ENCODE peak calls at places on chromosomes 1 and 21, in nine cellular contexts. I is GM20000, F is AG04450, B is lower lobe of right lung, C is endodermal cell, V is nephron progenitor cell, J is stomach, D is AG10803, P is left ventricle myocardium inferior. Q is an unnamed sample.

GRCh38 chr1:3066250-3066711 is 2.7 kb upstream of the PRDM16 start:
- DNase-seq in P (peak), B (peak), C (peak), J (peak), V (peak), F (no peak), I (no peak), D (peak), Q (peak)

GRCh38 chr1:9822897-9823692 is 670 bp downstream of the CLSTN1 start:
- DNase-seq in B (no peak), D (peak), P (peak), I (peak), F (no peak), V (peak), C (peak), J (no peak), Q (no peak)

GRCh38 chr1:24786191-24786590 is 40.9 kb downstream of the CLIC4 start:
- DNase-seq in J (no peak), I (no peak), F (no peak), B (no peak), D (peak), C (no peak), V (no peak), P (no peak), Q (no peak)

GRCh38 chr1:53069265-53069662 is 7.3 kb downstream of the PODN start:
- DNase-seq in I (no peak), B (peak), P (peak), C (peak), J (no peak), F (no peak), D (no peak), V (no peak), Q (no peak)

GRCh38 chr1:116508984-116509980 is 61.5 kb downstream of the CD58 start:
- DNase-seq in I (no peak), P (no peak), C (no peak), B (no peak), J (no peak), F (no peak), V (no peak), D (peak), Q (no peak)

GRCh38 chr1:118294817-118295486 is 109.9 kb upstream of the SPAG17 start:
- DNase-seq in F (no peak), I (no peak), P (no peak), J (no peak), V (peak), D (peak), C (no peak), B (no peak), Q (no peak)

GRCh38 chr1:115641762-115642167 is at the start of gene VANGL1:
- DNase-seq in D (peak), J (peak), B (peak), F (no peak), C (peak), P (peak), V (peak), I (peak), Q (peak)

GRCh38 chr21:29265690-29266479 is 32.8 kb upstream of the BACH1 start:
- DNase-seq in C (no peak), J (no peak), D (no peak), I (no peak), B (no peak), P (no peak), F (no peak), V (no peak), Q (no peak)

GRCh38 chr21:45524756-45525152 is 17.5 kb downstream of the SLC19A1 start:
- DNase-seq in D (no peak), V (no peak), P (no peak), J (peak), B (peak), I (no peak), C (peak), F (no peak), Q (no peak)

GRCh38 chr1:234716907-234717375 is 107.0 kb upstream of the IRF2BP2 start:
- DNase-seq in F (no peak), B (no peak), P (no peak), C (no peak), I (no peak), D (peak), J (no peak), V (no peak), Q (no peak)

GRCh38 chr1:152886090-152886489 is 8.0 kb downstream of the SMCP start:
- DNase-seq in C (no peak), F (no peak), B (no peak), I (no peak), D (peak), V (no peak), J (no peak), P (no peak), Q (no peak)

GRCh38 chr1:28313710-28314510 is 14.9 kb upstream of the MED18 start:
- DNase-seq in V (no peak), P (no peak), C (peak), J (peak), D (peak), B (peak), I (no peak), F (peak), Q (no peak)

GRCh38 chr1:205535866-205536758 is 31.6 kb downstream of the CDK18 start:
- DNase-seq in V (no peak), I (no peak), B (no peak), P (no peak), F (no peak), D (no peak), C (peak), J (peak), Q (no peak)

GRCh38 chr1:6614019-6614952 is 755 bp downstream of the PHF13 start:
- DNase-seq in J (peak), I (peak), F (no peak), B (peak), V (peak), C (peak), D (peak), P (peak), Q (peak)

GRCh38 chr1:162187676-162188075 is 118.2 kb downstream of the NOS1AP start:
- DNase-seq in B (no peak), C (no peak), I (no peak), V (no peak), F (no peak), J (no peak), P (no peak), D (peak), Q (no peak)

GRCh38 chr1:15866696-15867687 is 19.5 kb downstream of the SPEN start:
- DNase-seq in B (no peak), C (no peak), V (no peak), D (peak), P (no peak), F (no peak), I (no peak), J (no peak), Q (no peak)

GRCh38 chr21:29196021-29196663 is 65.7 kb downstream of the MAP3K7CL start:
- DNase-seq in C (no peak), F (peak), V (no peak), J (peak), D (peak), I (peak), B (peak), P (no peak), Q (no peak)

GRCh38 chr21:40146201-40146890 is 279.1 kb downstream of the PCP4 start:
- DNase-seq in F (no peak), P (no peak), B (no peak), V (no peak), C (no peak), J (no peak), D (no peak), I (no peak), Q (no peak)

GRCh38 chr1:58722967-58723366 is 23.1 kb upstream of the MYSM1 start:
- DNase-seq in B (no peak), P (no peak), F (no peak), D (peak), J (no peak), I (no peak), V (no peak), C (no peak), Q (no peak)

GRCh38 chr21:17967319-17967718 is 148.2 kb upstream of the C21orf91 start:
- DNase-seq in C (no peak), I (no peak), F (no peak), B (no peak), P (no peak), V (no peak), J (no peak), D (no peak), Q (no peak)

GRCh38 chr1:215888159-215888558 is 321.1 kb downstream of the KCTD3 start:
- DNase-seq in D (no peak), C (no peak), J (no peak), V (no peak), P (no peak), F (no peak), I (no peak), B (no peak), Q (no peak)

GRCh38 chr1:215878843-215879242 is 311.7 kb downstream of the KCTD3 start:
- DNase-seq in P (no peak), D (no peak), V (no peak), B (no peak), F (no peak), C (no peak), J (no peak), I (no peak), Q (no peak)

GRCh38 chr1:215887618-215888017 is 320.5 kb downstream of the KCTD3 start:
- DNase-seq in J (no peak), I (no peak), D (no peak), P (no peak), F (no peak), B (no peak), C (no peak), V (no peak), Q (no peak)

GRCh38 chr1:215878128-215878527 is 311.0 kb downstream of the KCTD3 start:
- DNase-seq in D (no peak), F (no peak), J (no peak), B (no peak), V (no peak), C (no peak), P (no peak), I (no peak), Q (no peak)

GRCh38 chr1:215883004-215883403 is 315.9 kb downstream of the KCTD3 start:
- DNase-seq in F (no peak), D (no peak), B (no peak), I (no peak), V (no peak), C (no peak), P (no peak), J (no peak), Q (no peak)
- TF ChIP-seq CTCF in F (no peak), D (no peak), B (no peak), I (no peak), V (no peak), C (no peak), P (no peak), J (no peak), Q (no peak)

GRCh38 chr1:245872475-245872874 is 634.6 kb downstream of the SMYD3 start:
- DNase-seq in I (no peak), F (no peak), C (no peak), V (no peak), J (no peak), D (peak), P (no peak), B (no peak), Q (no peak)

GRCh38 chr1:245873068-245873467 is 634.0 kb downstream of the SMYD3 start:
- DNase-seq in D (peak), V (no peak), P (no peak), F (no peak), J (no peak), I (no peak), B (no peak), C (no peak), Q (no peak)

GRCh38 chr1:245869847-245870246 is 637.2 kb downstream of the SMYD3 start:
- DNase-seq in D (no peak), C (no peak), I (no peak), V (no peak), P (no peak), J (no peak), B (no peak), F (no peak), Q (no peak)

GRCh38 chr1:245870698-245871097 is 636.4 kb downstream of the SMYD3 start:
- DNase-seq in J (no peak), V (no peak), P (no peak), C (no peak), I (no peak), D (peak), B (no peak), F (no peak), Q (no peak)

DNA sequence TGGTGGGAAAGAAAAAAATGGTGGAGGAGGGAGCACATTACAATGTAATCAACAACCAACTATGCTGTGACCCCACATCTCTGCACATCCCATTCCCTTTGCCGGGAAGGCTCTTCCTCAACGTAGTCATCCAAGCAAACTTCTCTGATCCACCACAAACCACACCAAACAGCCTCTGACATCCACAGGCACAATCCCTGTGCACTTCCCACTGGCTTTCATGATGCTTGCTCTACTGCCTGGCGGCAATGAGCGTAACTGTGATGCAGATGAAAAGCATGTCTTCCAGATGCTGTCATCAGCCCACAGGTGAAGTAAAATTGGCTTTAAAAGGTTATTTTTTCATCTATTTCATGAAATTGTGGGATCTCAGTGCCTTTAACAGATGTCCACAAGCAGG is 635.2 kb downstream of the SMYD3 start:
- DNase-seq in D (peak), P (no peak), F (peak), B (no peak), J (no peak), V (no peak), C (no peak), I (no peak), Q (no peak)
- TF ChIP-seq CTCF in D (no peak), P (no peak), F (no peak), B (no peak), J (no peak), V (no peak), C (no peak), I (no peak), Q (no peak)

GRCh38 chr21:41475714-41476405 is 32.1 kb downstream of the TMPRSS2 start:
- DNase-seq in I (no peak), C (no peak), J (no peak), B (no peak), P (no peak), D (no peak), F (no peak), V (no peak), Q (no peak)
- TF ChIP-seq CTCF in I (no peak), C (no peak), J (no peak), B (no peak), P (no peak), D (no peak), F (no peak), V (no peak), Q (no peak)

GRCh38 chr1:173714759-173715537 is at the start of gene KLHL20:
- DNase-seq in I (peak), J (peak), V (peak), P (peak), F (peak), B (peak), D (peak), C (peak), Q (peak)
- TF ChIP-seq CTCF in I (no peak), J (no peak), V (no peak), P (peak), F (peak), B (no peak), D (no peak), C (no peak), Q (no peak)

GRCh38 chr1:76450229-76450628 is 375.7 kb downstream of the ST6GALNAC3 start:
- DNase-seq in F (no peak), D (no peak), P (no peak), J (no peak), V (no peak), I (no peak), B (no peak), C (no peak), Q (no peak)
- TF ChIP-seq CTCF in F (no peak), D (no peak), P (no peak), J (no peak), V (no peak), I (no peak), B (no peak), C (no peak), Q (no peak)

GRCh38 chr1:60664079-60664478 is 418.3 kb upstream of the NFIA start:
- DNase-seq in J (no peak), B (no peak), V (no peak), P (no peak), I (no peak), F (no peak), C (no peak), D (no peak), Q (no peak)
- TF ChIP-seq CTCF in J (no peak), B (no peak), V (no peak), P (no peak), I (no peak), F (no peak), C (no peak), D (no peak), Q (no peak)

GRCh38 chr21:20443558-20444155 is 554.6 kb upstream of the NCAM2 start:
- DNase-seq in B (no peak), J (no peak), P (no peak), V (peak), I (no peak), D (no peak), F (no peak), C (peak), Q (no peak)
- TF ChIP-seq CTCF in B (peak), J (no peak), P (peak), V (peak), I (no peak), D (no peak), F (no peak), C (peak), Q (peak)

GRCh38 chr1:212379366-212379765 is 35.3 kb downstream of the PACC1 start:
- DNase-seq in F (no peak), C (no peak), P (no peak), J (no peak), I (no peak), B (no peak), D (no peak), V (no peak), Q (no peak)

GRCh38 chr1:212386029-212386428 is 28.7 kb downstream of the PACC1 start:
- DNase-seq in V (no peak), C (peak), P (no peak), J (no peak), F (no peak), D (no peak), I (no peak), B (no peak), Q (no peak)

GRCh38 chr1:212375986-212376385 is 38.7 kb downstream of the PACC1 start:
- DNase-seq in B (no peak), P (no peak), J (no peak), V (no peak), I (no peak), D (no peak), C (no peak), F (no peak), Q (no peak)

GRCh38 chr1:212377644-212378043 is 37.0 kb downstream of the PACC1 start:
- DNase-seq in P (no peak), C (no peak), B (no peak), D (no peak), F (no peak), V (no peak), J (no peak), I (no peak), Q (no peak)

GRCh38 chr1:212381509-212381908 is 33.2 kb downstream of the PACC1 start:
- DNase-seq in D (no peak), I (no peak), C (no peak), F (no peak), P (no peak), B (no peak), J (no peak), V (no peak), Q (no peak)
- TF ChIP-seq CTCF in D (no peak), I (no peak), C (no peak), F (no peak), P (no peak), B (no peak), J (no peak), V (no peak), Q (no peak)

GRCh38 chr1:231806623-231807470 is 180.3 kb downstream of the DISC1 start:
- DNase-seq in B (peak), C (peak), V (peak), P (peak), D (no peak), F (no peak), J (peak), I (peak), Q (peak)
- TF ChIP-seq CTCF in B (peak), C (peak), V (peak), P (peak), D (peak), F (peak), J (no peak), I (peak), Q (peak)

GRCh38 chr1:161079436-161080110 is 9.8 kb downstream of the NECTIN4 start:
- DNase-seq in P (no peak), D (no peak), F (no peak), V (no peak), I (no peak), B (no peak), J (no peak), C (no peak), Q (no peak)
- TF ChIP-seq CTCF in P (no peak), D (no peak), F (peak), V (no peak), I (no peak), B (no peak), J (no peak), C (peak), Q (no peak)